ENCODE peak calls at places on chromosomes 5 and 9, in five cellular contexts. N is epithelial cell of esophagus, T is upper lobe of right lung, G is IMR-90, R is cardiac fibroblast. H is an unnamed sample.

GRCh38 chr9:134660407-134660806 is 18.8 kb downstream of the COL5A1 start:
- DNase-seq in R (no peak), G (no peak), T (no peak), N (no peak), H (peak)

GRCh38 chr9:96400132-96400910 is 16.8 kb upstream of the SLC35D2 start:
- DNase-seq in R (no peak), T (no peak), G (no peak), N (no peak), H (no peak)

GRCh38 chr9:89842267-89842768 is 237.5 kb downstream of the GADD45G start:
- DNase-seq in N (no peak), G (no peak), R (no peak), T (peak), H (no peak)

GRCh38 chr5:173800340-173800739 is 87.8 kb upstream of the CPEB4 start:
- DNase-seq in G (no peak), R (peak), T (no peak), N (no peak), H (no peak)

GRCh38 chr9:83304686-83305085 is 233.5 kb downstream of the FRMD3 start:
- DNase-seq in R (peak), T (peak), G (peak), N (no peak), H (no peak)

GRCh38 chr5:133552925-133553525 is 59.3 kb downstream of the FSTL4 start:
- DNase-seq in N (peak), T (peak), G (peak), R (peak), H (peak)

GRCh38 chr5:64513492-64513891 is 7.7 kb downstream of the RGS7BP start:
- DNase-seq in G (no peak), N (no peak), T (no peak), R (no peak), H (no peak)

GRCh38 chr5:169097374-169097831 is 203.5 kb downstream of the SLIT3 start:
- DNase-seq in R (peak), N (no peak), T (no peak), G (peak), H (no peak)

GRCh38 chr5:169956756-169957155 is 23.5 kb downstream of the INSYN2B start:
- DNase-seq in T (no peak), G (peak), R (peak), N (peak), H (no peak)

GRCh38 chr5:140273401-140273877 is 29.5 kb downstream of the PFDN1 start:
- DNase-seq in T (no peak), R (peak), N (peak), G (peak), H (no peak)

GRCh38 chr5:157870837-157871834 is 12.2 kb upstream of the CLINT1 start:
- DNase-seq in N (peak), G (peak), R (peak), T (no peak), H (peak)

GRCh38 chr9:90307177-90307833 is 335.3 kb downstream of the DIRAS2 start:
- DNase-seq in G (no peak), R (peak), T (no peak), N (no peak), H (no peak)

GRCh38 chr5:142427529-142427928 is 102.7 kb upstream of the SPRY4 start:
- DNase-seq in G (no peak), R (no peak), T (no peak), N (no peak), H (no peak)

GRCh38 chr5:99033014-99033931 is 104.5 kb upstream of the CHD1 start:
- DNase-seq in N (no peak), T (no peak), R (peak), G (peak), H (no peak)

GRCh38 chr5:175861337-175862130 is 9.8 kb upstream of the CPLX2 start:
- DNase-seq in T (no peak), G (no peak), R (no peak), N (no peak), H (no peak)

GRCh38 chr9:81113408-81114124 is 575.8 kb downstream of the TLE1 start:
- DNase-seq in R (no peak), T (no peak), N (no peak), G (no peak), H (no peak)

GRCh38 chr5:172731286-172732073 is 39.5 kb downstream of the DUSP1 start:
- DNase-seq in N (peak), T (peak), G (no peak), R (no peak), H (no peak)

GRCh38 chr9:34594177-34594576 is 4.7 kb upstream of the CNTFR start:
- DNase-seq in G (no peak), R (no peak), T (no peak), N (no peak), H (no peak)

GRCh38 chr5:132965120-132965519 is 1.7 kb upstream of the AFF4 start:
- DNase-seq in N (no peak), R (no peak), G (no peak), T (no peak), H (no peak)

GRCh38 chr9:137500666-137501397 is 41.7 kb upstream of the NSMF start:
- DNase-seq in N (no peak), G (no peak), R (no peak), T (no peak), H (no peak)

GRCh38 chr5:135834639-135835529 is at the start of gene SLC25A48:
- DNase-seq in G (peak), R (peak), N (peak), T (peak), H (peak)

GRCh38 chr5:125541085-125541484 is 794.6 kb upstream of the ZNF608 start:
- DNase-seq in T (no peak), G (no peak), R (no peak), N (no peak), H (peak)

GRCh38 chr9:38019731-38020130 is 49.3 kb downstream of the SHB start:
- DNase-seq in T (no peak), G (peak), R (no peak), N (no peak), H (no peak)

GRCh38 chr5:78492650-78493049 is 132.2 kb downstream of the SCAMP1 start:
- DNase-seq in R (no peak), G (no peak), T (no peak), N (no peak), H (no peak)

GRCh38 chr9:70034292-70034711 is 9.3 kb upstream of the MAMDC2 start:
- DNase-seq in T (no peak), G (peak), N (peak), R (no peak), H (no peak)

GRCh38 chr5:25009063-25009462 is 364.3 kb upstream of the CDH10 start:
- DNase-seq in T (no peak), N (no peak), G (no peak), R (no peak), H (no peak)

GRCh38 chr9:81032030-81032572 is 657.2 kb downstream of the TLE1 start:
- DNase-seq in R (peak), T (no peak), G (peak), N (peak), H (peak)

GRCh38 chr5:111116550-111116949 is 24.4 kb downstream of the WDR36 start:
- DNase-seq in R (no peak), G (peak), T (no peak), N (no peak), H (no peak)

GRCh38 chr5:180366303-180366702 is 13.2 kb upstream of the GFPT2 start:
- DNase-seq in N (no peak), R (no peak), G (no peak), T (no peak), H (no peak)

GRCh38 chr9:103243553-103243952 is 248.4 kb downstream of the CYLC2 start:
- DNase-seq in N (no peak), R (no peak), G (no peak), T (no peak), H (no peak)

GRCh38 chr5:194603-195209 is 3.4 kb downstream of the LRRC14B start:
- DNase-seq in T (peak), N (no peak), R (no peak), G (no peak), H (no peak)

GRCh38 chr5:96940586-96940985 is 4.7 kb downstream of the LNPEP start:
- DNase-seq in R (no peak), T (no peak), G (peak), N (no peak), H (no peak)

GRCh38 chr5:62341783-62342475 is 35.9 kb downstream of the KIF2A start:
- DNase-seq in R (no peak), T (no peak), G (no peak), N (no peak), H (peak)

GRCh38 chr9:111003182-111003581 is 35.1 kb downstream of the LPAR1 start:
- DNase-seq in G (no peak), R (no peak), T (no peak), N (no peak), H (no peak)

GRCh38 chr9:38299856-38300255 is 92.6 kb upstream of the ALDH1B1 start:
- DNase-seq in G (no peak), N (no peak), T (no peak), R (no peak), H (no peak)

GRCh38 chr5:97297063-97297715 is 114.1 kb upstream of the RIOK2 start:
- DNase-seq in R (peak), T (no peak), N (peak), G (peak), H (peak)

GRCh38 chr5:68345595-68345994 is 130.0 kb downstream of the PIK3R1 start:
- DNase-seq in T (no peak), R (no peak), G (no peak), N (no peak), H (no peak)

DNA sequence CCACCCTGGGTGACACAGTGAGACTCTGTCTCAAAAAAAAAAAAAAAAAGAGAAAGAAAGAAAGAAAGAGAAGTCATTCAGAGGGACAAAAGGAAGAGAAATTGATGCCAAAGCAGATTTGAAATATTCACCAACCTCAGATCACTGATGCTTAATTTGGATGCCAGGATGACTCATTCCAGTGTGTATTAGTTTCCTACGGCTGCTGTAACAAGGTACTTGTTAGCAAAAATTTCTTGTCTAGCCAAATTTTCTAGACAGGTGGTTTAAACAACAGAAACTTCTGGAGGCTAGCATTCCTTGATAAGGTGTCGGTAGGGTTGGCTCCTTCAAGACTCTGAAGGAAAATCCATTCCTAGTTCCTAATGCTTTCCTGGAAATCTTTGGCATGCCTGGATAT is 42.1 kb downstream of the POU4F3 start:
- DNase-seq in R (no peak), G (no peak), N (no peak), T (no peak), H (no peak)
- H3K4me3 ChIP-seq in R (no peak), G (no peak), N (no peak), T (no peak), H (no peak)

GRCh38 chr5:82858453-82859043 is 218.6 kb downstream of the TMEM167A start:
- DNase-seq in R (no peak), G (no peak), T (no peak), N (no peak), H (no peak)

GRCh38 chr5:82862247-82862646 is 214.9 kb downstream of the TMEM167A start:
- DNase-seq in R (no peak), N (no peak), G (no peak), T (no peak), H (no peak)

GRCh38 chr5:82861705-82862104 is 215.5 kb downstream of the TMEM167A start:
- DNase-seq in G (no peak), T (no peak), R (peak), N (peak), H (no peak)

GRCh38 chr5:82863260-82863659 is 213.9 kb downstream of the TMEM167A start:
- DNase-seq in T (no peak), R (peak), G (no peak), N (no peak), H (no peak)

GRCh38 chr5:82859439-82860140 is 217.6 kb downstream of the TMEM167A start:
- DNase-seq in N (no peak), R (peak), G (no peak), T (no peak), H (no peak)
- TF ChIP-seq CTCF in N (no peak), R (no peak), G (no peak), T (no peak), H (no peak)

DNA sequence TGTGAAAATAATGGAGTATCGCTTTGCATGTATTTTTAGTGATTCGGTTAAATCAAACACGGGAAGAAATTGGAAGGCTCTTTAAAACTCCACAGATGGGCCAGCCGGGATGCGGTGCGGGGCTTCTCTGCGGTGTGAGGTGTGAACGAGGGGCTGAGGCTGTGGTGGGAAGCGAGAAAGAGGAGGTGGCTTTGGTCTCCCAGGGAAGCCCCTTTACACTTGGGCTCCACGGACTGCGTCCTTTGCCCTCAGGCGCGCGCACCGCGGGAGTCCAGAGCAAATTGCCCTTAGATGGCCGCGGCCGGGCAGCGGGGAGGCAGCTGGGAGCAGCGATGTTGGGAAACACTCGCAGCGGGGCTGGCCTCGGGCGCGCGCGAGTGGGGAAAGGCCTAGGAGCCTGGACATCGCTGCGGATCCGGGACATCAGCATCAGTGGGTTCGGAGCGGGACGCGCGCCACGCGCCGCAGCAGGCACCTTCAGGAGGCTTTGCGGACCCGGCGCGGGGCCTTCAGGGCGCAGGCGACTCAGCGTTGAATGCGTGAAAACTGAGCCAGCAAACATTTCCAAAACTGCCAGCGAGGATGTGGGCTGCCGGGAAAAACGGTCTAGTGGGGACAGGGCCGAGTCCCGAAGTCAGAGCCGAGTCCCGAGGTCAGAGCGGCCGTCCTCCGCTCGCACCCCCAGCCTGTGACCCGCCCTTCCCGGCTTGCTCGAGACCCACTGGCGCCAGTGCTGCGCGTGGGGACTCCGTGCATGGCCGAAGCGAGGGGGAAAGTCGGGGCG is 6.5 kb downstream of the IRX1 start:
- DNase-seq in N (no peak), R (no peak), G (no peak), T (no peak), H (no peak)
- H3K4me3 ChIP-seq in N (no peak), R (no peak), G (no peak), T (no peak), H (no peak)

DNA sequence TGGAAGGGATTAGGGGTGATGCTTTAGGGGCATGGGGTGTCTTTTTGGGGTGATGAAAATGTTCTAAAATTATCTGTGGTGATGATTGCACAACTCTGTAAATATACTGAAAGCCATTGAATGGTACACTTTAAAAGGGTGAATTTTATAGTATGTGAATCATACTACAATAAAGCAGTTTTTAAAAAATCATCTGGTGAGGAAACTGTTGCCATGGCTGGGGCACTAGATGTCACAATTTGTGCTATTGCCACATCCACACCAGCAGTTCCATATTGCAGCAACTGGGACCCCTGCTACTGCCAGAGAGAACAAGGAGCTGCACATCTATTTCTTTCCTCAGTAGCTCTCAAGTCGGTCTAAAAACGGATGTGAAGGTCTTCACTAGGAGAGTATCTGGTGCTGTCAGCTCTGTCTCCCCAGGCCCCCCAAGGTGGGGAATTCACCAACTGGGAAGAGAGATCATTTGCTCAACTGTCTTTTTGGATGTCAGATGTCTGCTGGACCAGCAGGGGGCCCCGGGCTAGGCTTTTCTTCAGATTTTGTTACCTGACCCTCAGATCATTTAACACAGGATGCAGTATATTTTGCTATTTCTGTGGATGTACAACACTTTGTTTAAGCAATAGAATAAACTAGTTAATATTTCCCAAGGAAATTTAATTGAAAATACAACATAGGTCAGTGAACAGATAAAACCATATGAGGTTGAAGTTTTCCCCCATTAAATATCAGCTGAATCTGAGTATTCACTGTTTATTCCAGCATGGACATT is 13.2 kb downstream of the CMYA5 start:
- DNase-seq in R (peak), G (no peak), T (no peak), N (peak), H (peak)
- TF ChIP-seq CTCF in R (peak), G (peak), T (peak), N (peak), H (peak)

GRCh38 chr9:95060246-95060645 is 257.3 kb downstream of the FANCC start:
- DNase-seq in G (no peak), R (no peak), T (no peak), N (no peak), H (no peak)

GRCh38 chr9:95055851-95056551 is 261.5 kb downstream of the FANCC start:
- DNase-seq in N (no peak), G (peak), T (no peak), R (peak), H (no peak)

GRCh38 chr9:95057121-95057520 is 260.4 kb downstream of the FANCC start:
- DNase-seq in G (peak), N (no peak), R (no peak), T (no peak), H (no peak)

GRCh38 chr9:95058795-95059386 is 258.6 kb downstream of the FANCC start:
- DNase-seq in N (no peak), R (no peak), T (no peak), G (peak), H (no peak)

GRCh38 chr9:95058121-95058785 is 259.3 kb downstream of the FANCC start:
- DNase-seq in T (no peak), N (no peak), G (no peak), R (no peak), H (no peak)
- H3K4me3 ChIP-seq in T (peak), N (no peak), G (no peak), R (no peak), H (no peak)

DNA sequence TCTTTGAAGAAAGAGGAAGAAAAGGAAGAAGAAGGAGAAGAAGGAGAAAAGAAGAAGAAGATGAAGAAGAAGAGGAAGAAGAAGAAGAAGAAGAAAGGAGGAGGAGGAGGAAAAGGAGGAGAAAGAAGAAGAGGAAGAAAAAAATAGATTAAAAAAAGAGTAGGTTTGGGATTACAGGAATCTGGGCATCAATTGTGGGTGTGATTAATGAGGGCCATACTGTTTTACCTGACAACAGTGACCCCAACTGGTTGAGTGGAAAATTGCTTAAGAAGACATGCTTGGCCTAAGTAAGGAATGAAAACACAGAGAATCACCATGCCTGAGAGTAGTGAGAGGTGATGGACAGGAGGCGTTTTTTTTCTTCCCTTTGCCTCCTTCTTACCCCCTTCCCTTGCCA is 114.6 kb downstream of the FAM170A start:
- DNase-seq in N (peak), G (peak), R (peak), T (no peak), H (peak)
- TF ChIP-seq CTCF in N (peak), G (no peak), R (peak), T (peak), H (peak)